ENCODE peak calls at places on chromosomes 6 and 20, in nine cellular contexts. T, J, E, O, K, C, V, R and L are unnamed samples.

GRCh38 chr6:137573739-137574138 is 79.5 kb upstream of the OLIG3 start:
- DNase-seq in T (no peak), J (no peak), E (no peak), O (no peak), K (no peak), C (no peak), V (no peak), R (no peak), L (no peak)

GRCh38 chr6:42979523-42980177 is 669 bp upstream of the PEX6 start:
- DNase-seq in T (no peak), J (peak; percentile 30), E (no peak), O (peak; percentile 49), K (peak; percentile 40), C (peak; percentile 40), V (no peak), R (no peak), L (no peak)

GRCh38 chr6:3389390-3390167 is 67.3 kb downstream of the SLC22A23 start:
- DNase-seq in T (no peak), J (no peak), E (peak; percentile 42), O (no peak), K (no peak), C (no peak), V (no peak), R (no peak), L (no peak)

GRCh38 chr6:168583821-168584220 is 142.8 kb downstream of the SMOC2 start:
- DNase-seq in T (no peak), J (no peak), E (no peak), O (no peak), K (no peak), C (no peak), V (no peak), R (no peak), L (no peak)

GRCh38 chr20:20593447-20594170 is 118.8 kb downstream of the RALGAPA2 start:
- DNase-seq in T (no peak), J (peak; percentile 73), E (no peak), O (peak; percentile 49), K (no peak), C (no peak), V (peak; percentile 23), R (peak; percentile 53), L (no peak)

GRCh38 chr6:20952605-20953004 is 418.3 kb downstream of the CDKAL1 start:
- DNase-seq in T (no peak), J (peak; percentile 12), E (no peak), O (no peak), K (no peak), C (no peak), V (no peak), R (no peak), L (no peak)

GRCh38 chr20:46900826-46901225 is 6.2 kb downstream of the EYA2 start:
- DNase-seq in T (no peak), J (no peak), E (no peak), O (no peak), K (no peak), C (no peak), V (no peak), R (no peak), L (no peak)

GRCh38 chr6:163543311-163543710 is 128.8 kb downstream of the QKI start:
- DNase-seq in T (no peak), J (no peak), E (no peak), O (no peak), K (no peak), C (no peak), V (no peak), R (no peak), L (no peak)

GRCh38 chr6:137820952-137821351 is 46.1 kb upstream of the TNFAIP3 start:
- DNase-seq in T (no peak), J (no peak), E (no peak), O (no peak), K (no peak), C (no peak), V (no peak), R (no peak), L (no peak)

GRCh38 chr6:6246539-6246938 is 73.9 kb downstream of the F13A1 start:
- DNase-seq in T (no peak), J (no peak), E (no peak), O (no peak), K (no peak), C (no peak), V (no peak), R (no peak), L (no peak)

GRCh38 chr20:46049190-46049589 is 20.2 kb downstream of the SLC12A5 start:
- DNase-seq in T (no peak), J (no peak), E (no peak), O (no peak), K (no peak), C (no peak), V (no peak), R (no peak), L (no peak)

GRCh38 chr6:2800552-2801316 is 35.5 kb downstream of the WRNIP1 start:
- DNase-seq in T (no peak), J (no peak), E (no peak), O (no peak), K (no peak), C (no peak), V (no peak), R (no peak), L (no peak)

GRCh38 chr6:135498178-135498841 is 770 bp upstream of the AHI1 start:
- DNase-seq in T (no peak), J (peak; percentile 90), E (peak; percentile 21), O (peak; percentile 54), K (peak; percentile 74), C (peak; percentile 72), V (no peak), R (peak; percentile 37), L (peak; percentile 18)

GRCh38 chr20:62069741-62070216 is 4.1 kb upstream of the TAF4 start:
- DNase-seq in T (no peak), J (peak; percentile 41), E (no peak), O (no peak), K (peak; percentile 81), C (no peak), V (no peak), R (no peak), L (no peak)

GRCh38 chr6:141398954-141399353 is 733.8 kb upstream of the GJE1 start:
- DNase-seq in T (no peak), J (no peak), E (no peak), O (no peak), K (no peak), C (no peak), V (no peak), R (no peak), L (no peak)

GRCh38 chr6:121285041-121285440 is 49.2 kb downstream of the TBC1D32 start:
- DNase-seq in T (no peak), J (no peak), E (no peak), O (no peak), K (no peak), C (no peak), V (no peak), R (no peak), L (no peak)

GRCh38 chr6:157273756-157274088 is 49.6 kb downstream of the TMEM242 start:
- DNase-seq in T (no peak), J (peak; percentile 72), E (no peak), O (peak; percentile 70), K (peak; percentile 66), C (peak; percentile 74), V (no peak), R (peak; percentile 86), L (no peak)

GRCh38 chr20:38935285-38935684 is 9.1 kb downstream of the FAM83D start:
- DNase-seq in T (no peak), J (no peak), E (no peak), O (no peak), K (no peak), C (no peak), V (no peak), R (no peak), L (no peak)

GRCh38 chr20:51532577-51533191 is 9.8 kb downstream of the NFATC2 start:
- DNase-seq in T (no peak), J (no peak), E (no peak), O (no peak), K (no peak), C (peak; percentile 47), V (no peak), R (no peak), L (no peak)

GRCh38 chr20:13432126-13432525 is 206.6 kb downstream of the TASP1 start:
- DNase-seq in T (no peak), J (no peak), E (no peak), O (no peak), K (no peak), C (no peak), V (no peak), R (no peak), L (no peak)

GRCh38 chr6:300494-301198 is 8.4 kb downstream of the DUSP22 start:
- DNase-seq in T (no peak), J (no peak), E (no peak), O (no peak), K (no peak), C (peak; percentile 6), V (no peak), R (no peak), L (no peak)
- TF ChIP-seq CTCF in T (no peak), J (no peak), E (no peak), O (no peak), K (no peak), C (no peak), V (no peak), R (no peak), L (no peak)

GRCh38 chr6:44223471-44224153 is at the start of gene SLC29A1:
- DNase-seq in T (peak; percentile 40), J (peak; percentile 83), E (peak; percentile 71), O (peak; percentile 95), K (peak; percentile 87), C (peak; percentile 84), V (no peak), R (peak; percentile 94), L (peak; percentile 80)
- TF ChIP-seq CTCF in T (peak; percentile 2), J (peak; percentile 12), E (peak; percentile 7), O (no peak), K (no peak), C (no peak), V (peak; percentile 44), R (no peak), L (peak; percentile 59)

DNA sequence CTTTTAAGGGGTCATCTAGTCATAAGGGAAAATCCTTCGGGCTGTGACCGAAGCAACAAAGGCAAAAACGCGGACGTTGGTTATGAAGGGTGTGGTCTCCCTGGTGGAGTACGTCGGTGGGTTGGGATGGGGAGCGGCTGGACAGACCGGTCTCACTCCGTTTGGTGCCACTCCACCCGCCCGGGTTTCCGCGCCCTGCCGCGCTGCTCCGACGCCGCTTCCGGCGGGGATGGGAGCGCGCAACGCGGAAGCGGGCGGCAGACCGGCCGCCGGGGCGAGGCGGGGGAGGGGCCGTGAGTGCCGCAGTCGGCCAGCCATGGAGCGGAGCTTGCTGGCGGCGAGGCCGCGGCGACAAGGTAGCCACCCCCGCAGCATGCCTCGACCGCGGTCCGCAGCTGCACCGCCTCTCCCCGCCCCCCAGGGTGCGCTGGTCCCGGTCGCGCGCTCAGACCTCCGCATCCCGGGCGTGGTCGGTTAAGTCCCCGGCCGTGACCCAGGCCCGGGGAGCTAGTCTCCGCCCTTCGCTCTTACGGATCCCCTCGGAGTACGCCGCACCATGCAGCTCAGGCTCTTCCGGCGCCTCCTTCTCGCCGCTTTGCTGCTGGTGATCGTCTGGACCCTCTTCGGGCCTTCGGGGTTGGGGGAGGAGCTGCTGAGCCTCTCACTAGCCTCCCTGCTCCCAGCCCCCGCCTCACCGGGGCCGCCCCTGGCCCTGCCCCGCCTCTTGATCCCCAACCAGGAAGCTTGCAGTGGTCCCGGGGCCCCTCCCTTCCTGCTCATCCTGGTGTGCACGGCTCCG is at the start of gene B3GALT4:
- DNase-seq in T (peak; percentile 31), J (peak; percentile 88), E (peak; percentile 48), O (peak; percentile 92), K (peak; percentile 93), C (peak; percentile 60), V (peak; percentile 86), R (peak; percentile 89), L (peak; percentile 65)
- TF ChIP-seq CTCF in T (peak; percentile 37), J (peak; percentile 47), E (peak; percentile 63), O (peak; percentile 51), K (peak; percentile 50), C (peak; percentile 55), V (peak; percentile 40), R (peak; percentile 66), L (peak; percentile 67)

GRCh38 chr6:1110164-1110563 is 201.7 kb upstream of the FOXQ1 start:
- DNase-seq in T (no peak), J (no peak), E (no peak), O (no peak), K (no peak), C (no peak), V (no peak), R (no peak), L (no peak)
- TF ChIP-seq CTCF in T (no peak), J (no peak), E (no peak), O (no peak), K (no peak), C (no peak), V (no peak), R (no peak), L (no peak)